ENCODE peak calls at places on chromosomes 11 and 22, in six cellular contexts. F is stimulated activated CD4-positive, alpha-beta T cell treated with anti-CD3 and anti-CD28 coated beads, TNF-alpha, amount 100 ng/mL, for 48 hours; N is epithelial cell of prostate; V is NCI-H1092; L is ecto neural progenitor cell; S is LoVo. D is an unnamed sample.

GRCh38 chr11:120079750-120080610 is 57.9 kb downstream of the TRIM29 start:
- DNase-seq in F (peak), L (no peak), S (no peak), V (no peak), N (no peak), D (no peak)

GRCh38 chr11:43879789-43880639 is 617 bp upstream of the ALKBH3 start:
- DNase-seq in L (no peak), N (no peak), V (no peak), S (peak), F (no peak), D (no peak)

GRCh38 chr22:40007826-40008710 is 13.3 kb downstream of the FAM83F start:
- DNase-seq in L (no peak), F (no peak), S (no peak), N (no peak), V (no peak), D (no peak)

GRCh38 chr11:57321388-57321995 is 3.3 kb downstream of the TNKS1BP1 start:
- DNase-seq in N (no peak), F (no peak), S (no peak), L (no peak), V (no peak), D (no peak)

GRCh38 chr11:113138731-113139130 is 175.7 kb upstream of the TTC12 start:
- DNase-seq in L (no peak), V (no peak), F (no peak), N (no peak), S (no peak), D (no peak)

GRCh38 chr11:20137637-20138036 is 22.6 kb downstream of the DBX1 start:
- DNase-seq in L (no peak), V (no peak), N (no peak), F (no peak), S (no peak), D (no peak)

GRCh38 chr11:92911478-92911877 is 58.0 kb upstream of the MTNR1B start:
- DNase-seq in F (no peak), V (no peak), S (no peak), N (no peak), L (no peak), D (no peak)

GRCh38 chr11:18081551-18081950 is 24.3 kb downstream of the SAAL1 start:
- DNase-seq in V (no peak), N (no peak), F (no peak), S (no peak), L (no peak), D (no peak)

GRCh38 chr11:131688056-131688693 is 317.8 kb downstream of the NTM start:
- DNase-seq in L (peak), V (peak), S (peak), F (no peak), N (no peak), D (peak)

GRCh38 chr22:36838119-36839030 is 21.5 kb upstream of the PVALB start:
- DNase-seq in F (no peak), S (no peak), L (no peak), N (no peak), V (no peak), D (no peak)

GRCh38 chr22:46879083-46879482 is 116.6 kb downstream of the TBC1D22A start:
- DNase-seq in V (no peak), N (no peak), F (no peak), L (no peak), S (no peak), D (no peak)

GRCh38 chr11:125167954-125168821 is 3.6 kb downstream of the PKNOX2 start:
- DNase-seq in N (no peak), L (no peak), S (no peak), V (no peak), F (no peak), D (no peak)

GRCh38 chr11:107493117-107493516 is 35.5 kb upstream of the CWF19L2 start:
- DNase-seq in F (no peak), V (no peak), S (no peak), N (peak), L (no peak), D (no peak)

D was measured in CMK.